ENCODE peak calls at places on chromosomes 7 and 10, in nine cellular contexts. X, Q, V, W, T, F, K, M and Z are unnamed samples.

GRCh38 chr10:100697070-100697469 is 48.3 kb upstream of the PAX2 start:
- DNase-seq in X (no peak), Q (peak), V (peak), W (peak), T (peak), F (no peak), K (peak), M (no peak), Z (no peak)

GRCh38 chr10:81309041-81309552 is 565.9 kb upstream of the NRG3 start:
- DNase-seq in X (no peak), Q (no peak), V (peak), W (no peak), T (no peak), F (no peak), K (no peak), M (no peak), Z (peak)

GRCh38 chr10:117720931-117721826 is 178.6 kb downstream of the EMX2 start:
- DNase-seq in X (no peak), Q (no peak), V (no peak), W (no peak), T (no peak), F (no peak), K (no peak), M (peak), Z (no peak)

GRCh38 chr7:80135306-80136104 is 874 bp downstream of the GNAI1 start:
- DNase-seq in X (peak), Q (peak), V (no peak), W (no peak), T (peak), F (no peak), K (peak), M (peak), Z (peak)

GRCh38 chr10:22437620-22438588 is 92.6 kb downstream of the SPAG6 start:
- DNase-seq in X (no peak), Q (no peak), V (no peak), W (no peak), T (peak), F (peak), K (no peak), M (no peak), Z (peak)

GRCh38 chr10:12097791-12098190 is 29.0 kb downstream of the DHTKD1 start:
- DNase-seq in X (peak), Q (no peak), V (no peak), W (no peak), T (peak), F (no peak), K (no peak), M (no peak), Z (no peak)

GRCh38 chr7:132276986-132277716 is 299.1 kb downstream of the PLXNA4 start:
- DNase-seq in X (no peak), Q (peak), V (no peak), W (no peak), T (no peak), F (no peak), K (peak), M (no peak), Z (no peak)

GRCh38 chr7:91045626-91046025 is 218.6 kb upstream of the FZD1 start:
- DNase-seq in X (no peak), Q (no peak), V (no peak), W (no peak), T (no peak), F (no peak), K (no peak), M (no peak), Z (no peak)

GRCh38 chr10:123157210-123157609 is 3.0 kb downstream of the BUB3 start:
- DNase-seq in X (no peak), Q (no peak), V (no peak), W (no peak), T (peak), F (no peak), K (no peak), M (no peak), Z (no peak)

GRCh38 chr10:110392121-110392859 is 87.6 kb upstream of the SMNDC1 start:
- DNase-seq in X (no peak), Q (no peak), V (no peak), W (no peak), T (no peak), F (no peak), K (no peak), M (no peak), Z (peak)

GRCh38 chr7:56033671-56034432 is 17.4 kb downstream of the PSPH start:
- DNase-seq in X (peak), Q (peak), V (peak), W (peak), T (peak), F (peak), K (peak), M (peak), Z (peak)

GRCh38 chr10:62437696-62438095 is 63.5 kb downstream of the ZNF365 start:
- DNase-seq in X (peak), Q (peak), V (no peak), W (peak), T (peak), F (no peak), K (peak), M (peak), Z (no peak)

GRCh38 chr7:85554294-85554877 is 367.5 kb upstream of the SEMA3D start:
- DNase-seq in X (peak), Q (peak), V (no peak), W (peak), T (peak), F (no peak), K (peak), M (peak), Z (no peak)

GRCh38 chr10:132799856-132800255 is 13.9 kb upstream of the NKX6-2 start:
- DNase-seq in X (no peak), Q (no peak), V (no peak), W (no peak), T (no peak), F (no peak), K (no peak), M (no peak), Z (no peak)

GRCh38 chr7:1703475-1704325 is 33.6 kb downstream of the ELFN1 start:
- DNase-seq in X (no peak), Q (no peak), V (peak), W (no peak), T (no peak), F (no peak), K (no peak), M (no peak), Z (peak)

GRCh38 chr10:68135922-68136718 is 26.8 kb downstream of the MYPN start:
- DNase-seq in X (peak), Q (peak), V (no peak), W (peak), T (peak), F (no peak), K (peak), M (no peak), Z (no peak)

GRCh38 chr7:30968294-30968693 is 4.5 kb downstream of the GHRHR start:
- DNase-seq in X (no peak), Q (no peak), V (no peak), W (no peak), T (no peak), F (no peak), K (no peak), M (no peak), Z (no peak)

GRCh38 chr10:132144086-132144485 is 42.7 kb upstream of the DPYSL4 start:
- DNase-seq in X (no peak), Q (no peak), V (peak), W (no peak), T (no peak), F (no peak), K (no peak), M (no peak), Z (peak)

GRCh38 chr10:50431791-50432190 is 180.5 kb upstream of the ASAH2 start:
- DNase-seq in X (no peak), Q (no peak), V (no peak), W (no peak), T (no peak), F (no peak), K (peak), M (no peak), Z (no peak)

GRCh38 chr7:150943453-150943814 is 34.7 kb downstream of the KCNH2 start:
- DNase-seq in X (no peak), Q (no peak), V (no peak), W (no peak), T (no peak), F (no peak), K (no peak), M (no peak), Z (peak)

GRCh38 chr10:63464402-63465292 is 1.1 kb downstream of the JMJD1C start:
- DNase-seq in X (no peak), Q (peak), V (no peak), W (no peak), T (peak), F (no peak), K (peak), M (no peak), Z (no peak)

GRCh38 chr7:154289119-154289518 is 236.9 kb downstream of the DPP6 start:
- DNase-seq in X (no peak), Q (no peak), V (peak), W (no peak), T (no peak), F (no peak), K (no peak), M (no peak), Z (no peak)

GRCh38 chr7:149826344-149827088 is 11.7 kb upstream of the ZNF862 start:
- DNase-seq in X (no peak), Q (no peak), V (peak), W (no peak), T (no peak), F (no peak), K (no peak), M (no peak), Z (peak)

GRCh38 chr7:36037121-36037662 is 115.9 kb upstream of the EEPD1 start:
- DNase-seq in X (peak), Q (peak), V (no peak), W (peak), T (peak), F (peak), K (peak), M (no peak), Z (no peak)

GRCh38 chr7:45885264-45885882 is 2.9 kb upstream of the IGFBP1 start:
- DNase-seq in X (no peak), Q (peak), V (no peak), W (no peak), T (no peak), F (no peak), K (no peak), M (no peak), Z (no peak)

GRCh38 chr7:54546986-54547314 is 4.8 kb downstream of the VSTM2A start:
- DNase-seq in X (no peak), Q (no peak), V (no peak), W (no peak), T (no peak), F (no peak), K (no peak), M (no peak), Z (no peak)

GRCh38 chr10:30063098-30063497 is 3.7 kb upstream of the JCAD start:
- DNase-seq in X (no peak), Q (no peak), V (no peak), W (no peak), T (no peak), F (no peak), K (no peak), M (no peak), Z (peak)

GRCh38 chr10:103153765-103154197 is 39.3 kb downstream of the NT5C2 start:
- DNase-seq in X (no peak), Q (no peak), V (no peak), W (no peak), T (no peak), F (no peak), K (peak), M (no peak), Z (no peak)

GRCh38 chr7:7565746-7566650 is 686 bp upstream of the MIOS start:
- DNase-seq in X (peak), Q (peak), V (peak), W (peak), T (peak), F (no peak), K (no peak), M (no peak), Z (peak)

GRCh38 chr7:89757910-89758309 is 396.4 kb upstream of the STEAP1 start:
- DNase-seq in X (no peak), Q (no peak), V (no peak), W (no peak), T (no peak), F (no peak), K (no peak), M (no peak), Z (no peak)

GRCh38 chr7:107167483-107168232 is 1.1 kb upstream of the HBP1 start:
- DNase-seq in X (peak), Q (peak), V (no peak), W (peak), T (peak), F (no peak), K (peak), M (peak), Z (no peak)

GRCh38 chr7:14590206-14590605 is 312.3 kb downstream of the DGKB start:
- DNase-seq in X (no peak), Q (no peak), V (no peak), W (no peak), T (no peak), F (no peak), K (no peak), M (no peak), Z (no peak)

GRCh38 chr7:136877990-136878389 is 9.5 kb downstream of the CHRM2 start:
- DNase-seq in X (no peak), Q (no peak), V (no peak), W (no peak), T (no peak), F (no peak), K (no peak), M (no peak), Z (no peak)

GRCh38 chr10:124465777-124466488 is 4.3 kb downstream of the LHPP start:
- DNase-seq in X (no peak), Q (no peak), V (no peak), W (no peak), T (no peak), F (no peak), K (no peak), M (no peak), Z (no peak)

GRCh38 chr7:1753563-1753867 is 83.4 kb downstream of the ELFN1 start:
- DNase-seq in X (no peak), Q (no peak), V (no peak), W (no peak), T (no peak), F (no peak), K (no peak), M (no peak), Z (peak)

GRCh38 chr7:23893172-23893941 is 183.3 kb downstream of the STK31 start:
- DNase-seq in X (no peak), Q (no peak), V (no peak), W (no peak), T (no peak), F (no peak), K (no peak), M (no peak), Z (no peak)

DNA sequence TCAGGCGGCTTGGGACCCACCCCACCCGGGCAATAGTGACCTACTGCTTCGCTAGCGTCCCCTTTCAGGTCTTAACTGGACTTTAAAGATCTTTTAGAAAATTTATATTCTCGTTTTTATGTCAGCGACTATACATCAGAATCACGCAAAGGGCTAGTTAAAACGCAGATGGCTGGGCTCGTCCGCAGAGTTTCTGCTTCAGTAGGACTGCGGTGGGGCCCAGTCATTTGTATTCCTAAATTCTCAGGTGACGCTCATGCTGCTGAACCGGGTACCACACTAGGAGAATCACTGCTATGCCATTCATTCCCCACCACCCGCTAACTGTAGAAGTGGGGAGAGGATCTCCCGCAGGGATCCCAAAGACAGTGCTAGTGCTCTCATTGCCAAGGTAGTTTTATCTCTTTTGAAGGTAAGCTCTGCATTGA is 12.0 kb upstream of the SP8 start:
- DNase-seq in X (no peak), Q (no peak), V (no peak), W (no peak), T (no peak), F (no peak), K (no peak), M (no peak), Z (no peak)
- H3K27ac ChIP-seq in X (no peak), Q (peak), V (no peak), W (no peak), T (no peak), F (no peak), K (no peak), M (peak), Z (no peak)

DNA sequence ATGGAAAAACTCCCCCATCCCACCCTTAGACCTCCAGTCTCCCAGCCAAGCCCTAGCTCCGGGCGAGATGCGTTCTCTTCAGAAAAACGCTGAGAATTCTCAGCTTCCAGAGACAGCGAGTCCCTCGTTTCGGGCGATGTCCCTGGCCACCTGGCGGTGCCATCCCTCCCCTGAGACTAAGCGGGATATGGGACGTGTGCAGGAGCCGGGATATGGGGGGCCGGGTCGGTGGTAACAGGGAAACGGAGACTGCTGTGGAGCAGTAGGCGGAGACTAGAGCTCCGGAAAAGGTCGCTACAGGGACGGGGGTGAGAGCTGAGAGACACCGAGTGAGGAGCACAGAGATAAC is 435 bp upstream of the STRIP2 start:
- DNase-seq in X (no peak), Q (peak), V (no peak), W (no peak), T (no peak), F (no peak), K (no peak), M (no peak), Z (no peak)
- H3K27ac ChIP-seq in X (peak), Q (peak), V (no peak), W (peak), T (peak), F (peak), K (peak), M (peak), Z (no peak)

GRCh38 chr10:43576062-43576461 is 1.6 kb upstream of the ZNF239 start:
- DNase-seq in X (no peak), Q (no peak), V (no peak), W (no peak), T (peak), F (no peak), K (no peak), M (no peak), Z (no peak)
- H3K27ac ChIP-seq in X (no peak), Q (no peak), V (no peak), W (no peak), T (no peak), F (no peak), K (no peak), M (no peak), Z (no peak)

GRCh38 chr7:16318989-16319915 is 102.1 kb downstream of the CRPPA start:
- DNase-seq in X (no peak), Q (peak), V (no peak), W (no peak), T (no peak), F (no peak), K (no peak), M (no peak), Z (no peak)

GRCh38 chr7:16320261-16320660 is 101.1 kb downstream of the CRPPA start:
- DNase-seq in X (no peak), Q (no peak), V (no peak), W (no peak), T (no peak), F (no peak), K (no peak), M (no peak), Z (no peak)

GRCh38 chr7:16317406-16317805 is 103.9 kb downstream of the CRPPA start:
- DNase-seq in X (no peak), Q (no peak), V (no peak), W (no peak), T (no peak), F (no peak), K (no peak), M (no peak), Z (no peak)

GRCh38 chr7:16315280-16315679 is 106.1 kb downstream of the CRPPA start:
- DNase-seq in X (no peak), Q (no peak), V (no peak), W (no peak), T (no peak), F (no peak), K (no peak), M (no peak), Z (no peak)

GRCh38 chr7:16318463-16318862 is 102.9 kb downstream of the CRPPA start:
- DNase-seq in X (no peak), Q (no peak), V (no peak), W (no peak), T (no peak), F (no peak), K (no peak), M (no peak), Z (no peak)
- H3K27ac ChIP-seq in X (no peak), Q (no peak), V (no peak), W (no peak), T (no peak), F (no peak), K (no peak), M (no peak), Z (no peak)

GRCh38 chr10:71256661-71257030 is 44.3 kb downstream of the UNC5B start:
- DNase-seq in X (no peak), Q (no peak), V (no peak), W (no peak), T (no peak), F (no peak), K (no peak), M (no peak), Z (no peak)
- H3K27ac ChIP-seq in X (peak), Q (no peak), V (no peak), W (no peak), T (peak), F (no peak), K (no peak), M (no peak), Z (no peak)

GRCh38 chr7:17516768-17517167 is 218.3 kb downstream of the AHR start:
- DNase-seq in X (no peak), Q (no peak), V (no peak), W (no peak), T (no peak), F (no peak), K (no peak), M (no peak), Z (no peak)

GRCh38 chr7:17521437-17521836 is 223.0 kb downstream of the AHR start:
- DNase-seq in X (no peak), Q (no peak), V (no peak), W (no peak), T (no peak), F (no peak), K (peak), M (no peak), Z (no peak)

GRCh38 chr7:17524746-17525145 is 226.3 kb downstream of the AHR start:
- DNase-seq in X (no peak), Q (no peak), V (no peak), W (no peak), T (no peak), F (no peak), K (no peak), M (no peak), Z (no peak)

GRCh38 chr7:17523813-17524741 is 225.6 kb downstream of the AHR start:
- DNase-seq in X (peak), Q (no peak), V (no peak), W (peak), T (peak), F (peak), K (no peak), M (no peak), Z (no peak)

DNA sequence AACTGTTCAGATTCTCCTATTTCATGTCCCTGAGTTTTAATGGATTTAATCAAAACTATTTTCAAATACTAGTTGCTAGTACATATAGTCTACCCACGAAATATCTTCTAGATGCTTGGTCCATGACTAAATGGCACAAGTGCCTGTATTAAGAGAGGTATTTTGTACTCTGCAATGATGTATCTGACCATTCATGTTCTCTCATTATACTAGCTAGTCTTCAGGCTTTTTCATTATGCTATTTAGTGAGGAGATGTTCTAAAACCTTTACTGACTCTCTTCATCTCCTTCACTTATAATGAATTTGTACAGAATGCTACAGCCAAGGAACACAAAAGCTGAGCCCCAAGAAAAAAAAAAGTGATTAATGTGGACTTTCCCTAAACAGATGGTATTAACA is 222.5 kb downstream of the AHR start:
- DNase-seq in X (no peak), Q (no peak), V (no peak), W (no peak), T (no peak), F (no peak), K (no peak), M (no peak), Z (no peak)
- H3K27ac ChIP-seq in X (no peak), Q (no peak), V (no peak), W (peak), T (no peak), F (peak), K (no peak), M (no peak), Z (no peak)

DNA sequence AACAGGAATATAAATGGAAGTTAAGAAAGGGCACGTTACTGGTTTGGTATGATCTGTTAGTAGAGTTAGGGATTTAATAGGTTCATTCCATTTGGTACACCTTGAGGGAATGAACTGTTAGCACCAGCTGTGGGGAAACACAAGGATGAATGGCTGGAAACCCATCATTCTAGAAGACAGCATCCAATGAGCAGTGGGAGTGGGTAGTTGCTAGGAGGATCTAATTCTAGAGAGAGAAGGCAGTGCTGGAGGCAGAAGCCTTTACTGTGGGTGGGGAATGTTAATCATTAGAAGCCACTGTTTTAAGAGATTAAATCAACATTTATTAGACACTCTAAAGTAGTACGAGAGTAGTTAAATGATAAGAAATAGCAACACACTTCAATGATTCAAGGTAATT is 15.5 kb upstream of the GPR15LG start:
- DNase-seq in X (no peak), Q (no peak), V (no peak), W (no peak), T (no peak), F (no peak), K (no peak), M (no peak), Z (no peak)
- H3K27ac ChIP-seq in X (no peak), Q (no peak), V (no peak), W (no peak), T (no peak), F (no peak), K (no peak), M (no peak), Z (no peak)